ENCODE peak calls at places on chromosome 19, in ten cellular contexts. W, E, A, I, P, F, R, K, N and X are unnamed samples.

GRCh38 chr19:29690842-29691241 is 24.2 kb downstream of the C19orf12 start:
- DNase-seq in W (peak; percentile 38), E (no peak), A (no peak), I (peak; percentile 46), P (no peak), F (no peak), R (peak; percentile 49), K (no peak), N (no peak), X (no peak)

GRCh38 chr19:29211562-29212416 is 1.2 kb downstream of the UQCRFS1 start:
- DNase-seq in W (no peak), E (no peak), A (no peak), I (peak; percentile 11), P (no peak), F (no peak), R (peak; percentile 14), K (no peak), N (no peak), X (no peak)

GRCh38 chr19:47122359-47123335 is 8.0 kb upstream of the SAE1 start:
- DNase-seq in W (no peak), E (peak; percentile 68), A (no peak), I (no peak), P (no peak), F (no peak), R (peak; percentile 72), K (no peak), N (no peak), X (no peak)

GRCh38 chr19:8331263-8331840 is 10.1 kb downstream of the RPS28 start:
- DNase-seq in W (no peak), E (no peak), A (no peak), I (no peak), P (no peak), F (no peak), R (no peak), K (no peak), N (no peak), X (no peak)

GRCh38 chr19:38657633-38658222 is 10.3 kb downstream of the ACTN4 start:
- DNase-seq in W (no peak), E (peak; percentile 93), A (no peak), I (peak; percentile 47), P (no peak), F (no peak), R (peak; percentile 93), K (no peak), N (no peak), X (no peak)

GRCh38 chr19:36392916-36393673 is 14.1 kb upstream of the ZFP14 start:
- DNase-seq in W (no peak), E (no peak), A (no peak), I (no peak), P (no peak), F (no peak), R (no peak), K (no peak), N (no peak), X (no peak)

GRCh38 chr19:37251308-37252229 is 33.6 kb downstream of the ZNF383 start:
- DNase-seq in W (no peak), E (peak; percentile 95), A (peak; percentile 70), I (peak; percentile 99), P (peak; percentile 99), F (peak; percentile 97), R (peak; percentile 71), K (peak; percentile 95), N (peak; percentile 82), X (peak; percentile 90)

GRCh38 chr19:7556696-7557315 is 21.3 kb downstream of the PNPLA6 start:
- DNase-seq in W (no peak), E (no peak), A (no peak), I (no peak), P (no peak), F (no peak), R (no peak), K (no peak), N (no peak), X (no peak)

GRCh38 chr19:11261431-11261901 is 858 bp downstream of the DOCK6 start:
- DNase-seq in W (no peak), E (no peak), A (peak; percentile 33), I (no peak), P (no peak), F (no peak), R (no peak), K (no peak), N (no peak), X (no peak)

GRCh38 chr19:49677232-49677881 is at the start of gene PRMT1:
- DNase-seq in W (peak; percentile 24), E (no peak), A (no peak), I (peak; percentile 68), P (no peak), F (no peak), R (peak; percentile 24), K (no peak), N (peak; percentile 53), X (no peak)

GRCh38 chr19:47630594-47630993 is 21.7 kb downstream of the BICRA start:
- DNase-seq in W (no peak), E (no peak), A (no peak), I (no peak), P (no peak), F (no peak), R (no peak), K (no peak), N (no peak), X (no peak)

GRCh38 chr19:51467864-51468544 is 9.8 kb upstream of the SIGLEC8 start:
- DNase-seq in W (no peak), E (no peak), A (no peak), I (no peak), P (no peak), F (no peak), R (no peak), K (no peak), N (no peak), X (no peak)

GRCh38 chr19:18269336-18269735 is 4.9 kb downstream of the IQCN start:
- DNase-seq in W (no peak), E (no peak), A (no peak), I (no peak), P (no peak), F (no peak), R (no peak), K (no peak), N (no peak), X (no peak)

GRCh38 chr19:9877775-9878510 is 42.8 kb downstream of the PIN1 start:
- DNase-seq in W (no peak), E (no peak), A (no peak), I (no peak), P (no peak), F (no peak), R (peak; percentile 23), K (no peak), N (no peak), X (no peak)

GRCh38 chr19:610801-611505 is 21.3 kb downstream of the HCN2 start:
- DNase-seq in W (peak; percentile 41), E (no peak), A (peak; percentile 41), I (no peak), P (no peak), F (peak; percentile 68), R (peak; percentile 83), K (peak; percentile 92), N (no peak), X (peak; percentile 72)

GRCh38 chr19:5191091-5191490 is 149.5 kb downstream of the PTPRS start:
- DNase-seq in W (no peak), E (no peak), A (no peak), I (no peak), P (no peak), F (no peak), R (peak; percentile 77), K (no peak), N (no peak), X (no peak)

GRCh38 chr19:54152267-54152666 is 7.3 kb downstream of the LENG1 start:
- DNase-seq in W (no peak), E (no peak), A (no peak), I (no peak), P (no peak), F (no peak), R (no peak), K (no peak), N (no peak), X (no peak)

GRCh38 chr19:46180701-46181385 is 32.8 kb downstream of the IGFL2 start:
- DNase-seq in W (no peak), E (no peak), A (no peak), I (no peak), P (no peak), F (peak; percentile 23), R (peak; percentile 75), K (no peak), N (no peak), X (no peak)

GRCh38 chr19:49357186-49357585 is 5.0 kb downstream of the TEAD2 start:
- DNase-seq in W (no peak), E (no peak), A (no peak), I (no peak), P (no peak), F (no peak), R (no peak), K (no peak), N (no peak), X (no peak)

GRCh38 chr19:17610384-17610783 is 54.9 kb downstream of the COLGALT1 start:
- DNase-seq in W (no peak), E (no peak), A (no peak), I (no peak), P (no peak), F (no peak), R (peak; percentile 19), K (no peak), N (no peak), X (no peak)

GRCh38 chr19:10936661-10937084 is 8.1 kb downstream of the TIMM29 start:
- DNase-seq in W (no peak), E (peak; percentile 21), A (no peak), I (peak; percentile 89), P (no peak), F (peak; percentile 81), R (peak; percentile 73), K (peak; percentile 39), N (no peak), X (no peak)

GRCh38 chr19:48613024-48613851 is 1.6 kb downstream of the FAM83E start:
- DNase-seq in W (no peak), E (no peak), A (no peak), I (no peak), P (no peak), F (no peak), R (peak; percentile 77), K (no peak), N (no peak), X (no peak)

GRCh38 chr19:48819366-48819816 is 8.6 kb upstream of the BCAT2 start:
- DNase-seq in W (no peak), E (peak; percentile 92), A (peak; percentile 88), I (peak; percentile 82), P (no peak), F (no peak), R (peak; percentile 86), K (peak; percentile 63), N (no peak), X (peak; percentile 89)

GRCh38 chr19:38792250-38793111 is 3.5 kb downstream of the LGALS7B start:
- DNase-seq in W (peak; percentile 28), E (no peak), A (no peak), I (no peak), P (no peak), F (peak; percentile 63), R (no peak), K (no peak), N (no peak), X (peak; percentile 48)

GRCh38 chr19:40717880-40718773 is 1.2 kb downstream of the ITPKC start:
- DNase-seq in W (no peak), E (no peak), A (peak; percentile 48), I (peak; percentile 78), P (no peak), F (peak; percentile 19), R (no peak), K (no peak), N (no peak), X (peak; percentile 46)

GRCh38 chr19:11460207-11460606 is 20.6 kb downstream of the ELAVL3 start:
- DNase-seq in W (no peak), E (no peak), A (no peak), I (peak; percentile 23), P (no peak), F (no peak), R (no peak), K (no peak), N (no peak), X (no peak)

GRCh38 chr19:17796013-17796837 is 1.3 kb downstream of the B3GNT3 start:
- DNase-seq in W (no peak), E (no peak), A (no peak), I (peak; percentile 51), P (no peak), F (no peak), R (no peak), K (no peak), N (no peak), X (no peak)

GRCh38 chr19:6238256-6238642 is 41.5 kb downstream of the MLLT1 start:
- DNase-seq in W (no peak), E (no peak), A (no peak), I (no peak), P (no peak), F (no peak), R (no peak), K (no peak), N (no peak), X (no peak)